ENCODE peak calls at places on chromosomes 5 and 9, in four cellular contexts. A, V, L and Z are unnamed samples.

GRCh38 chr9:19208653-19209052 is 21.8 kb upstream of the DENND4C start:
- DNase-seq in L (no peak), A (no peak), V (no peak), Z (no peak)

GRCh38 chr5:54990751-54991349 is 5.5 kb upstream of the ESM1 start:
- DNase-seq in A (no peak), L (no peak), V (no peak), Z (no peak)

GRCh38 chr5:158648631-158649030 is 451.1 kb downstream of the EBF1 start:
- DNase-seq in V (no peak), L (no peak), A (no peak), Z (no peak)

GRCh38 chr5:89280103-89281037 is 397.4 kb upstream of the MEF2C start:
- DNase-seq in L (no peak), A (no peak), V (no peak), Z (no peak)

GRCh38 chr9:91048739-91049138 is 247.1 kb downstream of the SYK start:
- DNase-seq in L (no peak), A (no peak), V (no peak), Z (no peak)

GRCh38 chr5:132747064-132747692 is at the start of gene CCNI2:
- DNase-seq in V (no peak), A (peak), L (peak), Z (no peak)

GRCh38 chr9:114906922-114907571 is 23.3 kb downstream of the TNFSF8 start:
- DNase-seq in V (no peak), L (no peak), A (peak), Z (no peak)

GRCh38 chr9:86413966-86414880 is 60.0 kb upstream of the TUT7 start:
- DNase-seq in L (no peak), A (no peak), V (no peak), Z (no peak)

GRCh38 chr9:133715866-133716563 is 22.1 kb downstream of the SARDH start:
- DNase-seq in V (no peak), A (peak), L (no peak), Z (no peak)

GRCh38 chr9:113564804-113565237 is 101.3 kb downstream of the RGS3 start:
- DNase-seq in A (no peak), V (no peak), L (no peak), Z (no peak)

GRCh38 chr5:53476531-53477480 is 3.6 kb upstream of the FST start:
- DNase-seq in A (no peak), L (no peak), V (no peak), Z (no peak)

GRCh38 chr5:9538504-9538903 is 7.4 kb downstream of the SEMA5A start:
- DNase-seq in V (no peak), A (no peak), L (no peak), Z (no peak)

GRCh38 chr5:141811287-141812155 is 66.7 kb downstream of the PCDH1 start:
- DNase-seq in A (peak), L (no peak), V (no peak), Z (no peak)

GRCh38 chr5:173627860-173628392 is 11.5 kb upstream of the BOD1 start:
- DNase-seq in A (no peak), V (no peak), L (no peak), Z (no peak)

GRCh38 chr5:96253140-96253539 is 179.9 kb downstream of the PCSK1 start:
- DNase-seq in L (no peak), V (no peak), A (no peak), Z (no peak)

GRCh38 chr9:97851450-97851883 is 1.6 kb upstream of the FOXE1 start:
- DNase-seq in V (no peak), A (no peak), L (no peak), Z (no peak)

GRCh38 chr9:33765411-33765810 is 29.9 kb upstream of the PRSS3 start:
- DNase-seq in A (no peak), V (no peak), L (no peak), Z (no peak)

GRCh38 chr9:22114956-22115355 is 105.9 kb upstream of the CDKN2B start:
- DNase-seq in V (no peak), L (no peak), A (no peak), Z (no peak)